ENCODE peak calls at places on chromosomes 3 and 15, in four cellular contexts. G is epithelial cell of prostate, I is heart left ventricle, O is IMR-90. F is an unnamed sample.

GRCh38 chr3:53169045-53169831 is 8.2 kb downstream of the PRKCD start:
- DNase-seq in I (no peak), O (no peak), G (no peak), F (no peak)

GRCh38 chr3:46844851-46845250 is 18.4 kb downstream of the MYL3 start:
- DNase-seq in G (no peak), I (no peak), O (no peak), F (no peak)

GRCh38 chr3:97901327-97902295 is 70.6 kb downstream of the RIOX2 start:
- DNase-seq in G (no peak), O (no peak), I (no peak), F (no peak)

GRCh38 chr15:29821416-29822099 is 710 bp downstream of the TJP1 start:
- DNase-seq in G (peak), O (peak), I (peak), F (no peak)

GRCh38 chr3:125528920-125529319 is 8.9 kb upstream of the SNX4 start:
- DNase-seq in O (no peak), G (no peak), I (no peak), F (no peak)

GRCh38 chr3:127039719-127040118 is 56.8 kb downstream of the PLXNA1 start:
- DNase-seq in O (no peak), G (no peak), I (no peak), F (no peak)

GRCh38 chr3:154151969-154152368 is 30.8 kb downstream of the ARHGEF26 start:
- DNase-seq in O (peak), I (no peak), G (no peak), F (peak)

GRCh38 chr3:73547427-73548036 is 77.2 kb downstream of the PDZRN3 start:
- DNase-seq in O (peak), G (no peak), I (no peak), F (no peak)

GRCh38 chr3:49641921-49642707 is 32.0 kb upstream of the APEH start:
- DNase-seq in G (no peak), I (no peak), O (no peak), F (no peak)

GRCh38 chr3:103918336-103918735 is 1448.4 kb upstream of the ALCAM start:
- DNase-seq in G (no peak), O (no peak), I (no peak), F (no peak)

GRCh38 chr15:92527197-92527596 is 128.4 kb downstream of the FAM174B start:
- DNase-seq in O (no peak), I (peak), G (no peak), F (no peak)

DNA sequence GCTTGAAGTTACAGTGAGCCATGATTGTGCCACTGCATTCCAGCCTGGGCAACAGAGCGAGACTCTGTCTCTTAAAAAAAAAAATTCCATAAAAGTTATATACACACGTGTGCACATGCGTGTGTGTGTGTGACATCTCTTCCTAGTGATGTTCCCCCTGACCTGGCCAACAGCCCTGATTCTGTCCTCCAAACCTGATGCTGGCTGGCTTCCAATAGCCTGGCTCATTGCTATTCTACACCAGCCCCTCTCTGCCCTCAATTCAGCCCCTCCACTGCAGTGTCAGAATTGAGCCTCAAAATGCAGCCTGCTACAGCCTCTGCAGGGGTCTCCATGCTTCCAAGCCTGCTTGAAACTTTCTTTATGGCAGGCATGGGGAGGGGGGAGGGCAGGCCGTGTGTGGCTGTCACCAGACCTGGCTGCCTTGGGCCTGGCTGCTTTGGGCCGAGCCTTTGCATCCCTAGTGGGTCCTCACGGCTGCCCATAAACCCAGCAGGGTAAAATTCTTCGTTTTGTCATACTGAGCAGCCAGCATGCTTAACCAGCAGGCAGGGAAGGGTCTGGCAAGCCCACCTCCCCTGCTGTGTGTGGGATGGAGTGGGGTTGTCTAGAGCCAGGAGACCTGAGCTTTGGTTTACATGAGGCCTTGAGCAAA is 22.7 kb upstream of the DOCK3 start:
- DNase-seq in O (no peak), I (no peak), G (no peak), F (no peak)
- H3K27ac ChIP-seq in O (no peak), I (peak), G (no peak), F (no peak)

GRCh38 chr3:111668321-111668720 is 73.2 kb upstream of the ZBED2 start:
- DNase-seq in O (no peak), I (no peak), G (no peak), F (no peak)

GRCh38 chr3:111667621-111668239 is 72.6 kb upstream of the ZBED2 start:
- DNase-seq in O (peak), G (no peak), I (no peak), F (no peak)

GRCh38 chr3:111667170-111667569 is 72.0 kb upstream of the ZBED2 start:
- DNase-seq in I (no peak), O (no peak), G (no peak), F (no peak)

GRCh38 chr3:111668912-111669488 is 73.9 kb upstream of the ZBED2 start:
- DNase-seq in I (no peak), G (no peak), O (peak), F (peak)

DNA sequence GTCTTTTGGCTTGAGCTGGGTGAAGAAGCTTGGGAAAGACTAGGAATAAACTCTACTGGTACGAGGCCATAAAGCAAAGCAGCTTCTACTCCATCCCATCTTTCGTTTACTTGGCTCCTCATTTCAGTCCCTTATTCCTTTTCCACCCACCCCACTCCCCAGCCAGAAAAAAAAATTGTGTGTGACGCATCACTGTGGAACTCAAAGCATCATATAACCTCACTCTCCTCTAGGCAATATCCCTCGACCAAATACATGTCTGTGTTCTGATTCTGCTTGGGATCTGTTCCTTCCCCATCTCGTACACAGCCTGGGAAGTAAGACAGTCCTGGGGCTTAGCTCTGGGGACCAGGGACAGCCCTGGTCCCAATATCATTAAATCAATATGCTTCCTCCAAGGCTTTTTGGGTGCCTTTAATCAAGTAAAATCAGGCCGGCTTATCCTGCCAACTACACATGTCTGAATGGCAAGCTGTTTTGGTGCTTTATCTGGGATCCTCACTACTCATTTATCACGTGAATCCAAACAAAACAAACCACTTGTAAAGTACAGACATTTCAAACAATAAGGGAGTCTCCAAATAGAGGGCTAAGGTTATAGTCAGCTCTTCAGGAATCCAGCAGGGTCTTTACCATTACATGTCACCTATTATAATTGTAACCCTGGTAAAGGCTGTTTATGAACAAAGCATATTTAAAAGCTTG is 74.9 kb upstream of the ZBED2 start:
- DNase-seq in I (no peak), G (no peak), O (peak), F (peak)
- H3K27ac ChIP-seq in I (no peak), G (peak), O (peak), F (no peak)

DNA sequence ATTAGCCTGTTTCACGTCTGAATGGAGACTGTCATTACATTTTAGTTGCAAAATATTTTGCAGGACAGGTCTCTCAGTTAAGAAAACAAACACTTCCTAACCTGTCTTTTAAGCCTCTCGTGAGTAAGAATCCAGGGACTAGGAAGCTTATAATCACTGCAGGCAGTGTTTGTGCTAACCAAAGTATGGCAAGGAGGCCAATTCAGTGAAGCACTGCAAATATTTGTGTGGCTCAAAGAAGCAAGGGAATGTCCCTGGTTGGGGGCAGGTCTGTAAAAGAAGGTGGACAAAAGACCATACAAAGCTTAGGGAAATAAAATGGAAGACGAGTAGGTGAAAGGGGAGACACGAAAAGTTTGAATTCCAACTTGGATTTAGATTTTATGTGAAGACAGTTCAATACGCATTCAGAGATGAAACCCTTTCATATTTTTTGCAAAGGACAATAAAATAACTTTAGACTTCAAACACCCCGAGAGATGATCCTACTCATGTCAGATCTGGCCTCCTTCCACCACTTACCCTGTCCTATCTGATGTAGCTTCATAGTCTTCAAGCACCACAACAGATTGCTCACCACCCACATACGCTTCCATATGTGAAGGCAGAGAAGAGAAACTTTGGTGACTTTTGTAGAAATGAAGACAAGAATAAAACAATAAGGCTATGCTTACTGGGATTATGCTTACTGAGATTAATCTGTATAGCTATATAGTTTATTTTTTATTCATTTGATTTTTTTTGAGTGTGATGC is 240.9 kb downstream of the TUSC7 start:
- DNase-seq in I (no peak), G (no peak), O (no peak), F (no peak)
- H3K27ac ChIP-seq in I (no peak), G (no peak), O (no peak), F (no peak)

GRCh38 chr3:42214064-42214463 is 51.9 kb downstream of the CCK start:
- DNase-seq in G (no peak), I (no peak), O (no peak), F (no peak)
- H3K27ac ChIP-seq in G (no peak), I (no peak), O (no peak), F (no peak)

F was measured in foreskin keratinocyte.